ENCODE peak calls at places on chromosomes 6 and 20, in seven cellular contexts. T, V, J, M, Y, L and I are unnamed samples.

GRCh38 chr20:25207960-25208534 is 12.5 kb downstream of the ENTPD6 start:
- DNase-seq in V (no peak), M (no peak), T (no peak), Y (no peak), J (no peak), L (no peak), I (no peak)

GRCh38 chr20:63591147-63591533 is 17.1 kb upstream of the HELZ2 start:
- DNase-seq in V (no peak), T (no peak), Y (no peak), L (no peak), M (no peak), J (no peak), I (no peak)

GRCh38 chr6:37182736-37183590 is 13.0 kb downstream of the PIM1 start:
- DNase-seq in V (peak; percentile 65), M (no peak), L (no peak), J (no peak), T (no peak), Y (no peak), I (no peak)

GRCh38 chr6:5597413-5597812 is 336.1 kb downstream of the FARS2 start:
- DNase-seq in T (no peak), M (no peak), L (no peak), Y (no peak), J (no peak), V (no peak), I (no peak)

GRCh38 chr20:58549681-58550542 is 34.7 kb upstream of the APCDD1L start:
- DNase-seq in J (no peak), M (no peak), T (no peak), V (no peak), Y (peak; percentile 36), L (no peak), I (no peak)

GRCh38 chr20:53309515-53309914 is 284.1 kb downstream of the ZNF217 start:
- DNase-seq in J (no peak), T (no peak), L (no peak), Y (no peak), M (no peak), V (no peak), I (no peak)

GRCh38 chr6:155187096-155187495 is 76.7 kb upstream of the CLDN20 start:
- DNase-seq in L (no peak), T (no peak), J (no peak), M (no peak), Y (no peak), V (no peak), I (no peak)

GRCh38 chr6:88520445-88520844 is 354.3 kb upstream of the CNR1 start:
- DNase-seq in V (no peak), J (no peak), T (no peak), Y (no peak), M (no peak), L (no peak), I (no peak)

GRCh38 chr6:102549221-102549874 is 1155.8 kb downstream of the GRIK2 start:
- DNase-seq in V (no peak), Y (no peak), M (no peak), L (no peak), T (no peak), J (peak; percentile 43), I (no peak)

GRCh38 chr6:160247457-160247883 is 11.2 kb downstream of the SLC22A2 start:
- DNase-seq in M (peak; percentile 23), T (no peak), V (no peak), L (no peak), J (no peak), Y (no peak), I (no peak)

GRCh38 chr6:7140631-7141366 is 33.0 kb downstream of the RREB1 start:
- DNase-seq in L (peak; percentile 65), J (peak; percentile 68), M (peak; percentile 92), Y (peak; percentile 88), V (peak; percentile 76), T (peak; percentile 97), I (peak; percentile 80)

GRCh38 chr20:1020614-1021013 is 18.5 kb upstream of the RSPO4 start:
- DNase-seq in Y (no peak), M (no peak), J (no peak), L (no peak), V (no peak), T (no peak), I (no peak)

GRCh38 chr20:41078329-41078728 is 49.7 kb downstream of the TOP1 start:
- DNase-seq in J (peak; percentile 71), M (no peak), V (peak; percentile 79), T (no peak), Y (no peak), L (no peak), I (peak; percentile 60)

GRCh38 chr6:52284460-52285173 is at the start of gene MCM3:
- DNase-seq in M (peak; percentile 94), T (peak; percentile 97), J (peak; percentile 99), V (peak; percentile 99), L (peak; percentile 98), Y (peak; percentile 99), I (peak; percentile 100)

GRCh38 chr20:63178889-63179751 is 36.8 kb downstream of the YTHDF1 start:
- DNase-seq in L (peak; percentile 51), J (peak; percentile 39), M (peak; percentile 46), Y (no peak), V (peak; percentile 20), T (no peak), I (peak; percentile 79)

GRCh38 chr20:48682529-48683385 is 145.0 kb downstream of the PREX1 start:
- DNase-seq in T (peak; percentile 89), M (peak; percentile 84), J (no peak), Y (no peak), L (peak; percentile 48), V (peak; percentile 69), I (no peak)

GRCh38 chr20:38223743-38224100 is 36.8 kb downstream of the KIAA1755 start:
- DNase-seq in L (no peak), T (peak; percentile 30), Y (no peak), V (no peak), J (no peak), M (no peak), I (no peak)
- H3K27ac ChIP-seq in L (no peak overlapping the region), T (no peak overlapping the region), Y (no peak overlapping the region), V (no peak overlapping the region), J (no peak overlapping the region), M (no peak overlapping the region), I (no peak overlapping the region)

DNA sequence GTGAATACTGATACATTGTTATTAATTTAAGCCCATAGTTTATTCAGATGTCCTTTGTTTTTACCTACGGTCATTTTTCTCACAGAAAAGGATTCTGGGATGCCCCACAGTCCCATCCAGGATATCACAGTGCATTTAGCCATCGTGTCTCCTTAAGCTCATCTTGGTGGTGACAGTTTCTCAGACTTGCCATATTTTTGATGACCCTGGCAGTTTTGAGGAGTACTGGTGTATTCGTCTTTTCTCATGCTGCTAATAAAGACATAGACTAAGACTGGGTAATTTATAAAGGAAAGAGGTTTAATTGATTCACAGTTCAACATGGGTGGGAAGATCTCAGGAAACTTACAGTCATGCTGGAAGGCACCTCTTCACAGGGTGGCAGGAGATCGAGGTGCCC is 295.9 kb upstream of the CDH4 start:
- DNase-seq in V (no peak), M (no peak), T (no peak), J (no peak), Y (no peak), L (no peak), I (no peak)
- H3K9me3 ChIP-seq in V (no peaks in the 10 kb centered on the region), M (no peaks in the 10 kb centered on the region), T (no peaks in the 10 kb centered on the region), J (peaks cover 31% of the 10 kb centered on the region), Y (no peaks in the 10 kb centered on the region), L (peaks cover 4% of the 10 kb centered on the region), I (no peaks in the 10 kb centered on the region)

DNA sequence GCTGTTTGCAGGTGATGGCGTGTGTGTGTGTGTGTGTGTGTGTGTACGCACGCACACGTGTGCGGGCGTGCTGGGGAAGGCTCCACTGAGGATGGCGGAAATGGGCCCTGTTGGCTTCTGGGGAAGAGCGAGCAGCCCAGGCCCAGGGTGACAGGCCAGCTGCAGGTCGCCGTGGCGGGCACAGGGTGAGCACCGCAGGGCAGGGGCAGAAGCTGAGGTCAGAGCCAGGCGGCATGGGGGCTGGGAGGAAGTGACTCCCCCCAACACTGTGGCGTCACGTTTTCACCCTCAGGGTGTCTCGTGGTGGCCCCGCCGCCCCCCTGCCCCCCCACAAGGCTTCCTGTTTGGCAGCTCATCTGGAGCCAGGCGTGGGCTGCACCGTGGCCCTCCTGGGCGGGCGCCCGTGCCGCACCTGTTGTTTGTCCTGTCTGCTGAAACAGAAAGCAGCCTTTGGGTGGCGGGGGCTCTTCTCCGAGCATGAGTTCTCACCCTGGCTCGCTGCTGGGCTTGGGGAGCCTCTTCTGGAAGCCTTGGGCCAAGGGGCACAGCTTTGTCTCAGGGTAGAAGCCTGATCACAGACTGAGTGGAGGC is 7.1 kb downstream of the RBM38 start:
- DNase-seq in M (peak; percentile 57), L (no peak), J (no peak), T (peak; percentile 77), Y (no peak), V (peak; percentile 98), I (peak; percentile 94)
- H3K27ac ChIP-seq in M (peak overlapping the region; percentile 68), L (no peak overlapping the region), J (no peak overlapping the region), T (no peak overlapping the region), Y (no peak overlapping the region), V (peak overlapping the region; percentile 100), I (peak overlapping the region; percentile 98)

DNA sequence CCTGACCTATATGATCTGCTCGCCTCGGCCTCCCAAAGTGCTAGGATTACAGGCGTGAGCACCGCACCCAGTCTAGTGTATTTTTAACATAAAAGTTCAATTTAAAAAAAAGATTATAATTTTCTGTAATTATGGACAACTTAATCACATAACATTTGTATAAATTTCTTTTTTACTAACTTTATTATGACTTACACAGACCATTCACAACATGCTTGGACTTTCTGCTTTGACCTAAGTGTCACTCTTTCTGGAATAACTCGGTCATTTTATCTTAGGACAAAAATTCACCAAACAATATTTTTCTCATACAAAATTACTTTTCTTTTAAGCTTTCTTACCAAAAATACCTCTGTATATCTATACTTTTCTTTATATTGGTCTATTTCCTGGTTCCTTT is 15.4 kb upstream of the IL22RA2 start:
- DNase-seq in M (no peak), T (no peak), Y (no peak), V (no peak), J (peak; percentile 12), L (peak; percentile 27), I (peak; percentile 74)
- H3K9me3 ChIP-seq in M (peaks cover 39% of the 10 kb centered on the region), T (peaks cover 5% of the 10 kb centered on the region), Y (peaks cover 13% of the 10 kb centered on the region), V (no peaks in the 10 kb centered on the region), J (peaks cover 23% of the 10 kb centered on the region), L (peaks cover 21% of the 10 kb centered on the region), I (peaks cover 27% of the 10 kb centered on the region)

GRCh38 chr6:139926711-139927110 is 552.3 kb upstream of the CITED2 start:
- DNase-seq in M (no peak), L (no peak), Y (no peak), T (no peak), J (no peak), V (no peak), I (no peak)
- H3K27ac ChIP-seq in M (no peak overlapping the region), L (no peak overlapping the region), Y (no peak overlapping the region), T (no peak overlapping the region), J (no peak overlapping the region), V (no peak overlapping the region), I (no peak overlapping the region)